ENCODE peak calls at places on chromosomes 3 and 15, in eight cellular contexts. Z is PC-9, H is heart right ventricle, Q is GM10248, D is progenitor cell of endocrine pancreas, F is cardiac muscle cell, U is thoracic aorta, X is mesothelial cell of epicardium. Y is an unnamed sample.

GRCh38 chr3:62439176-62439813 is 65.9 kb upstream of the FEZF2 start:
- DNase-seq in Z (no peak), H (no peak), Q (no peak), D (no peak), F (no peak), U (no peak), X (no peak), Y (no peak)

GRCh38 chr15:77567202-77567601 is 65.5 kb downstream of the LINGO1 start:
- DNase-seq in Z (no peak), H (no peak), Q (no peak), D (no peak), F (no peak), U (no peak), X (no peak), Y (no peak)

GRCh38 chr3:14434105-14434504 is 31.7 kb downstream of the SLC6A6 start:
- DNase-seq in Z (no peak), H (no peak), Q (no peak), D (no peak), F (peak; percentile 58), U (no peak), X (no peak), Y (no peak)

GRCh38 chr15:64635486-64635815 is 139.9 kb downstream of the RBPMS2 start:
- DNase-seq in Z (no peak), H (no peak), Q (no peak), D (no peak), F (peak; percentile 91), U (no peak), X (no peak), Y (no peak)

GRCh38 chr3:142888099-142888483 is 792 bp downstream of the PCOLCE2 start:
- DNase-seq in Z (no peak), H (peak; percentile 24), Q (no peak), D (no peak), F (peak; percentile 64), U (no peak), X (no peak), Y (no peak)

GRCh38 chr15:95715919-95716318 is 614.6 kb upstream of the NR2F2 start:
- DNase-seq in Z (peak; percentile 9), H (no peak), Q (no peak), D (no peak), F (no peak), U (no peak), X (no peak), Y (no peak)

GRCh38 chr3:170700054-170700404 is 114.2 kb upstream of the SLC7A14 start:
- DNase-seq in Z (no peak), H (no peak), Q (no peak), D (no peak), F (no peak), U (no peak), X (no peak), Y (no peak)

GRCh38 chr15:82641129-82641798 is 5.9 kb downstream of the CPEB1 start:
- DNase-seq in Z (no peak), H (no peak), Q (no peak), D (no peak), F (no peak), U (no peak), X (no peak), Y (no peak)

GRCh38 chr3:195286115-195286872 is 15.3 kb upstream of the XXYLT1 start:
- DNase-seq in Z (no peak), H (no peak), Q (no peak), D (no peak), F (peak; percentile 61), U (no peak), X (no peak), Y (no peak)

GRCh38 chr3:118165413-118165812 is 869.2 kb downstream of the IGSF11 start:
- DNase-seq in Z (no peak), H (no peak), Q (no peak), D (no peak), F (no peak), U (no peak), X (no peak), Y (no peak)

GRCh38 chr15:60093273-60094067 is 89.4 kb downstream of the FOXB1 start:
- DNase-seq in Z (no peak), H (no peak), Q (no peak), D (no peak), F (no peak), U (no peak), X (no peak), Y (no peak)

GRCh38 chr15:66650433-66650832 is 51.6 kb upstream of the SMAD6 start:
- DNase-seq in Z (peak; percentile 33), H (peak; percentile 41), Q (no peak), D (no peak), F (no peak), U (no peak), X (no peak), Y (no peak)

GRCh38 chr3:177443469-177443868 is 246.2 kb upstream of the TBL1XR1 start:
- DNase-seq in Z (peak; percentile 76), H (no peak), Q (no peak), D (no peak), F (peak; percentile 67), U (no peak), X (no peak), Y (no peak)

GRCh38 chr15:37106490-37107001 is 6.2 kb upstream of the MEIS2 start:
- DNase-seq in Z (no peak), H (peak; percentile 67), Q (no peak), D (no peak), F (peak; percentile 79), U (no peak), X (no peak), Y (no peak)

DNA sequence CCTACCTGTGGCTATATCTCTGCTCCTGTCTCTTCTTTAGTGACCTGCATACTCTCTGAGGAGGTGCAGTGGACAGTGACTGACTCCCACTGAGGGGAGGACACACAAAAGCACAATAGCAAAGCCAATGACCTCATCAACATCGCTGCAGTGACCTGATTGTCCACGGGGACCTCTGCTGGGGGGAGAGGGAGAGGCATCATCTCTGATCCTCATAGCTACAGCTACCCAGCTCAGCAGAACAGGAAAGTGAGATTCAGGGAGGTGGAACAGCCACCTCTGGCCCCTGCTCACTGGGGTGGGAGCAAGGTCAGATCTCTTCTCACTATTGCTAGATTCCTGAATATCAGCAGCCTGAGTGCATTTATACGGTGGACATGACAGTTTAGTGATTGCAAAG is 179.2 kb downstream of the ATP10A start:
- DNase-seq in Z (no peak), H (no peak), Q (no peak), D (no peak), F (no peak), U (no peak), X (no peak), Y (no peak)
- TF ChIP-seq CTCF in Z (no peak), H (no peak), Q (no peak), D (no peak), F (peak; percentile 4), U (no peak), X (no peak), Y (no peak)

GRCh38 chr3:151976211-151977050 is 103.0 kb downstream of the SUCNR1 start:
- DNase-seq in Z (peak; percentile 49), H (no peak), Q (no peak), D (no peak), F (peak; percentile 91), U (peak; percentile 2), X (no peak), Y (no peak)
- TF ChIP-seq CTCF in Z (no peak), H (no peak), Q (no peak), D (no peak), F (no peak), U (no peak), X (no peak), Y (no peak)

DNA sequence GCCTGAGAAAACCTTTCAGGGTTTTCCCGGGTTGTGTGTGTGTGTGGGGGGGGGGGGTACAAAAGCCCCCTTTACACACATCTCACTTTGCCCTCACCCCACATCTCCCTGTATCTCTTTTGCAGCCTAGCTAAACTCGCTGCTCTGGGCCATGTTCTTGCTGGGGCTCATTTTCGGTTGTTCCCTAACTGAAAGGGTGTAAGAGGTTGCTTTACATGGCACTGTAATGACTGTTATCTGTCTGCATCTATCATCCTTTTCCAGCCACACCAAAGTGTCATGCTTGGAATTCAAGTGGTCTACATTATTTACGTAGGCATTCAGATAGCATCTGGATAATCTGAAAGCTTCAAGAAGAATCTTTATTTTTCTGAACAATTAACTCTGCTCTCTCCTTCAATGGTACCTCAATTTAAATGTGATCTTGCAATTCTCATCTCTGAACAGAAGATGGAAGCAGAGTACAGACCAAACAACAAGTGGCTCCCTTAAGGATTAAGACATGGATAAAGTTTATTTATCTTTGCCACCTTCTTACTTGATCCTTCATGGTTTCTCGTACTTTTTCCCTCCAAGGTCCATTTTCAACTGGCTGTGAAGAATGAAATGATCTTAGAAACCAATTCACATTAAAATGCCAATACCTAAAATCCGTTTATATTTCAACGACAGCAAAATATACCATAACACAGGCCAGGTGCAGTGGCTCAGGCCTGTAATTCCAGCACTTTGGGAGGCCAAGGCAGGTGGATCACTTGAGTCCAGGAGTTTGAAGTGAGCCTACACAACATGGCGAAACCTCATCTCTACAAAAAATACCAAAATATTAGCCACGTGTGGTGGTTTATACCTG is 34.9 kb downstream of the DCLK3 start:
- DNase-seq in Z (no peak), H (no peak), Q (peak; percentile 41), D (no peak), F (peak; percentile 73), U (no peak), X (no peak), Y (no peak)
- TF ChIP-seq CTCF in Z (peak; percentile 78), H (peak; percentile 86), Q (peak; percentile 62), D (peak; percentile 84), F (peak; percentile 73), U (peak; percentile 63), X (peak; percentile 49), Y (no peak)

GRCh38 chr3:194077602-194078001 is 58.3 kb upstream of the HES1 start:
- DNase-seq in Z (no peak), H (no peak), Q (no peak), D (no peak), F (no peak), U (no peak), X (no peak), Y (no peak)

GRCh38 chr3:194076486-194076885 is 59.5 kb upstream of the HES1 start:
- DNase-seq in Z (no peak), H (no peak), Q (no peak), D (no peak), F (no peak), U (no peak), X (no peak), Y (no peak)

GRCh38 chr3:194075088-194075615 is 60.8 kb upstream of the HES1 start:
- DNase-seq in Z (no peak), H (no peak), Q (no peak), D (no peak), F (no peak), U (no peak), X (no peak), Y (no peak)

GRCh38 chr3:194073926-194074325 is 62.0 kb upstream of the HES1 start:
- DNase-seq in Z (no peak), H (no peak), Q (no peak), D (no peak), F (no peak), U (no peak), X (no peak), Y (no peak)

DNA sequence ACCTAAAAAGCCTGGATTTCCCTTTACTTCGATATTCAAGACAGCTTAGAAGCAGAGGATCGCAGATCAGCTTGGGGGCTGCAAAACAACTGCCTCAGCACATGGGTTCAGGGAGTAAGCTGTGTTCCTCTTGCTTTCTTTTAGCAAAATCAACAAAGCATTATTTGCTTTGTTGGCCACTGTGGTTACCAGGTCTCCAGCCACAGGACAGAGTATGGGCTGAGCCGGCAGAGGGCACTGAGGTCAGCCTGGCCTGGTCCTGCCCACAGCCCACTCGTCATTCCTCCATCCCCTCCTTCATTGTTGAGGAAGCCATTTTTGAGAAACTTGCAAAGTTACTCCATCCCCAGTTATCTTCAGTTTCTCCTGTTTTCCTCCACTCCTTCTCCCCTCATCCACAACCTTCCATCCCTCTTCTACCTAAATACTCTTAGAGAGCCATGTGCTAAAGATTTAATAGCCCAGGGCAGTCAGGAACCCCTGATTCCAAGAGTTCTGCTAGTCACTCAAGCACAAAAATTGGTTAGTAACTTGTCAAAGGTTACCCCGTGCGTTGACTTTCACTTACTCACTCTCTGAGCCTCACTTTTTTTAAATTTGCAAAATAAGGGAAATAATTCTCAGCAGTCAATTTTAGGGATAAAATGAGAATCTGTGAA is 60.0 kb upstream of the HES1 start:
- DNase-seq in Z (peak; percentile 68), H (no peak), Q (no peak), D (no peak), F (no peak), U (no peak), X (no peak), Y (no peak)
- TF ChIP-seq CTCF in Z (no peak), H (no peak), Q (no peak), D (no peak), F (no peak), U (no peak), X (no peak), Y (no peak)